ENCODE peak calls at places on chromosomes 13 and 19, in ten cellular contexts. One of them, this sample, is unnamed.

GRCh38 chr13:49113526-49114286 is 106.4 kb upstream of the MLNR start:
- DNase-seq in hepatocyte: no peak
- DNase-seq in OCI-LY7: no peak
- DNase-seq in PC-3: peak; percentile 21
- DNase-seq in PC-9: no peak
- DNase-seq in GM23248: peak; percentile 82
- DNase-seq in GM23338: no peak
- DNase-seq in Karpas-422: peak; percentile 41
- DNase-seq in SK-N-SH: no peak
- DNase-seq in HCT116: no peak
- DNase-seq in this sample: no peak

GRCh38 chr19:14003279-14004051 is 2.7 kb downstream of the RFX1 start:
- DNase-seq in hepatocyte: no peak
- DNase-seq in OCI-LY7: peak; percentile 48
- DNase-seq in PC-3: no peak
- DNase-seq in PC-9: no peak
- DNase-seq in GM23248: peak; percentile 48
- DNase-seq in GM23338: no peak
- DNase-seq in Karpas-422: peak; percentile 55
- DNase-seq in SK-N-SH: no peak
- DNase-seq in HCT116: no peak
- DNase-seq in this sample: no peak

GRCh38 chr19:44725251-44725650 is 23.3 kb upstream of the BCL3 start:
- DNase-seq in hepatocyte: peak; percentile 88
- DNase-seq in OCI-LY7: no peak
- DNase-seq in PC-3: no peak
- DNase-seq in PC-9: no peak
- DNase-seq in GM23248: no peak
- DNase-seq in GM23338: peak; percentile 60
- DNase-seq in Karpas-422: no peak
- DNase-seq in SK-N-SH: no peak
- DNase-seq in HCT116: no peak
- DNase-seq in this sample: no peak

GRCh38 chr19:50838239-50838638 is 4.9 kb upstream of the KLK15 start:
- DNase-seq in hepatocyte: no peak
- DNase-seq in OCI-LY7: peak; percentile 49
- DNase-seq in PC-3: peak; percentile 55
- DNase-seq in PC-9: no peak
- DNase-seq in GM23248: peak; percentile 21
- DNase-seq in GM23338: peak; percentile 65
- DNase-seq in Karpas-422: peak; percentile 71
- DNase-seq in SK-N-SH: no peak
- DNase-seq in HCT116: peak; percentile 18
- DNase-seq in this sample: no peak

GRCh38 chr13:74128171-74128767 is 5.9 kb downstream of the KLF12 start:
- DNase-seq in hepatocyte: no peak
- DNase-seq in OCI-LY7: no peak
- DNase-seq in PC-3: no peak
- DNase-seq in PC-9: no peak
- DNase-seq in GM23248: peak; percentile 65
- DNase-seq in GM23338: no peak
- DNase-seq in Karpas-422: no peak
- DNase-seq in SK-N-SH: no peak
- DNase-seq in HCT116: no peak
- DNase-seq in this sample: no peak

GRCh38 chr13:25874907-25875306 is 176.9 kb downstream of the SHISA2 start:
- DNase-seq in hepatocyte: no peak
- DNase-seq in OCI-LY7: peak; percentile 23
- DNase-seq in PC-3: no peak
- DNase-seq in PC-9: no peak
- DNase-seq in GM23248: no peak
- DNase-seq in GM23338: no peak
- DNase-seq in Karpas-422: peak; percentile 80
- DNase-seq in SK-N-SH: no peak
- DNase-seq in HCT116: no peak
- DNase-seq in this sample: no peak

GRCh38 chr19:5594521-5594950 is 26.8 kb upstream of the TINCR start:
- DNase-seq in hepatocyte: peak; percentile 69
- DNase-seq in OCI-LY7: no peak
- DNase-seq in PC-3: no peak
- DNase-seq in PC-9: no peak
- DNase-seq in GM23248: no peak
- DNase-seq in GM23338: no peak
- DNase-seq in Karpas-422: no peak
- DNase-seq in SK-N-SH: no peak
- DNase-seq in HCT116: no peak
- DNase-seq in this sample: no peak

GRCh38 chr19:14138576-14139265 is 2.3 kb upstream of the ASF1B start:
- DNase-seq in hepatocyte: no peak
- DNase-seq in OCI-LY7: no peak
- DNase-seq in PC-3: no peak
- DNase-seq in PC-9: no peak
- DNase-seq in GM23248: peak; percentile 39
- DNase-seq in GM23338: no peak
- DNase-seq in Karpas-422: no peak
- DNase-seq in SK-N-SH: no peak
- DNase-seq in HCT116: no peak
- DNase-seq in this sample: no peak

GRCh38 chr19:7337380-7338194 is 11.2 kb upstream of the ARHGEF18 start:
- DNase-seq in hepatocyte: no peak
- DNase-seq in OCI-LY7: peak; percentile 98
- DNase-seq in PC-3: no peak
- DNase-seq in PC-9: no peak
- DNase-seq in GM23248: no peak
- DNase-seq in GM23338: no peak
- DNase-seq in Karpas-422: peak; percentile 89
- DNase-seq in SK-N-SH: no peak
- DNase-seq in HCT116: no peak
- DNase-seq in this sample: peak; percentile 98

GRCh38 chr19:51086153-51086850 is 3.6 kb upstream of the KLK14 start:
- DNase-seq in hepatocyte: no peak
- DNase-seq in OCI-LY7: no peak
- DNase-seq in PC-3: no peak
- DNase-seq in PC-9: no peak
- DNase-seq in GM23248: no peak
- DNase-seq in GM23338: no peak
- DNase-seq in Karpas-422: no peak
- DNase-seq in SK-N-SH: no peak
- DNase-seq in HCT116: no peak
- DNase-seq in this sample: no peak

GRCh38 chr13:43908156-43909126 is 28.7 kb downstream of the LACC1 start:
- DNase-seq in hepatocyte: peak; percentile 73
- DNase-seq in OCI-LY7: peak; percentile 36
- DNase-seq in PC-3: peak; percentile 79
- DNase-seq in PC-9: peak; percentile 1
- DNase-seq in GM23248: peak; percentile 77
- DNase-seq in GM23338: peak; percentile 60
- DNase-seq in Karpas-422: peak; percentile 61
- DNase-seq in SK-N-SH: peak; percentile 36
- DNase-seq in HCT116: peak; percentile 37
- DNase-seq in this sample: peak; percentile 12

GRCh38 chr19:14470031-14470876 is 4.9 kb downstream of the PTGER1 start:
- DNase-seq in hepatocyte: no peak
- DNase-seq in OCI-LY7: no peak
- DNase-seq in PC-3: no peak
- DNase-seq in PC-9: no peak
- DNase-seq in GM23248: no peak
- DNase-seq in GM23338: no peak
- DNase-seq in Karpas-422: no peak
- DNase-seq in SK-N-SH: peak; percentile 28
- DNase-seq in HCT116: no peak
- DNase-seq in this sample: no peak

GRCh38 chr13:112194579-112194978 is 127.6 kb downstream of the SOX1 start:
- DNase-seq in hepatocyte: no peak
- DNase-seq in OCI-LY7: no peak
- DNase-seq in PC-3: no peak
- DNase-seq in PC-9: no peak
- DNase-seq in GM23248: no peak
- DNase-seq in GM23338: no peak
- DNase-seq in Karpas-422: no peak
- DNase-seq in SK-N-SH: no peak
- DNase-seq in HCT116: no peak
- DNase-seq in this sample: no peak

GRCh38 chr13:65240773-65241172 is 1989.4 kb downstream of the PCDH9 start:
- DNase-seq in hepatocyte: no peak
- DNase-seq in OCI-LY7: no peak
- DNase-seq in PC-3: no peak
- DNase-seq in PC-9: no peak
- DNase-seq in GM23248: no peak
- DNase-seq in GM23338: no peak
- DNase-seq in Karpas-422: no peak
- DNase-seq in SK-N-SH: no peak
- DNase-seq in HCT116: no peak
- DNase-seq in this sample: no peak

GRCh38 chr13:65236841-65237418 is 1993.2 kb downstream of the PCDH9 start:
- DNase-seq in hepatocyte: no peak
- DNase-seq in OCI-LY7: peak; percentile 1
- DNase-seq in PC-3: no peak
- DNase-seq in PC-9: no peak
- DNase-seq in GM23248: no peak
- DNase-seq in GM23338: peak; percentile 43
- DNase-seq in Karpas-422: no peak
- DNase-seq in SK-N-SH: no peak
- DNase-seq in HCT116: no peak
- DNase-seq in this sample: no peak
- H3K9me2 ChIP-seq in hepatocyte: no peaks in the 10 kb centered on the region
- H3K9me2 ChIP-seq in OCI-LY7: no peaks in the 10 kb centered on the region
- H3K9me2 ChIP-seq in PC-3: no peaks in the 10 kb centered on the region
- H3K9me2 ChIP-seq in PC-9: no peaks in the 10 kb centered on the region
- H3K9me2 ChIP-seq in GM23248: no peaks in the 10 kb centered on the region
- H3K9me2 ChIP-seq in GM23338: peaks cover 3% of the 10 kb centered on the region
- H3K9me2 ChIP-seq in Karpas-422: no peaks in the 10 kb centered on the region
- H3K9me2 ChIP-seq in SK-N-SH: no peaks in the 10 kb centered on the region
- H3K9me2 ChIP-seq in HCT116: no peaks in the 10 kb centered on the region
- H3K9me2 ChIP-seq in this sample: no peaks in the 10 kb centered on the region

DNA sequence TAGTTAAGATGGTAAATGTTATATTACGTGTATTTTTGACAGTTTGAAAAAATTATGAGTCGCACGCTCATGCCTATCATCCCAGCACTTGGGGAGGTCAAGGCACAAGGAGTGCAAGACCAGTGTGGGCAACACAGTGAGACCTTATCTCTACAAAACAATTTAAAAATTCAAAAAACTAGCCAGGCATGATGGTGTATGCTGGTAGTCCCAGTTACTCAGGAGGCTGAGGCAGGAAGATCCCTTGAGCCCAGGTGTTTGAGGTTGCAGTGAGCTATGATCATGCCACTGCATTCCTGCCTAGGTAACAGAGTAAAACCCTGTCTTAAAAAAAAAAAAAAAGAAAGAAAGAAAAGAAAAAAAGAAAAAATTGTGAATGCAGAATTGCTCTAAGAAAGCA is 58.0 kb downstream of the TBC1D4 start:
- DNase-seq in hepatocyte: no peak
- DNase-seq in OCI-LY7: no peak
- DNase-seq in PC-3: no peak
- DNase-seq in PC-9: no peak
- DNase-seq in GM23248: no peak
- DNase-seq in GM23338: no peak
- DNase-seq in Karpas-422: no peak
- DNase-seq in SK-N-SH: no peak
- DNase-seq in HCT116: no peak
- DNase-seq in this sample: no peak
- H3K4me3 ChIP-seq in hepatocyte: no peak overlapping the region
- H3K4me3 ChIP-seq in OCI-LY7: peak overlapping the region; percentile 7
- H3K4me3 ChIP-seq in PC-3: no peak overlapping the region
- H3K4me3 ChIP-seq in PC-9: no peak overlapping the region
- H3K4me3 ChIP-seq in GM23248: no peak overlapping the region
- H3K4me3 ChIP-seq in GM23338: no peak overlapping the region
- H3K4me3 ChIP-seq in Karpas-422: no peak overlapping the region
- H3K4me3 ChIP-seq in SK-N-SH: no peak overlapping the region
- H3K4me3 ChIP-seq in HCT116: no peak overlapping the region
- H3K4me3 ChIP-seq in this sample: no peak overlapping the region

GRCh38 chr13:72244788-72245187 is 377.8 kb upstream of the DACH1 start:
- DNase-seq in hepatocyte: no peak
- DNase-seq in OCI-LY7: no peak
- DNase-seq in PC-3: no peak
- DNase-seq in PC-9: no peak
- DNase-seq in GM23248: no peak
- DNase-seq in GM23338: no peak
- DNase-seq in Karpas-422: no peak
- DNase-seq in SK-N-SH: no peak
- DNase-seq in HCT116: no peak
- DNase-seq in this sample: no peak
- H3K9me2 ChIP-seq in hepatocyte: no peaks in the 10 kb centered on the region
- H3K9me2 ChIP-seq in OCI-LY7: no peaks in the 10 kb centered on the region
- H3K9me2 ChIP-seq in PC-3: no peaks in the 10 kb centered on the region
- H3K9me2 ChIP-seq in PC-9: no peaks in the 10 kb centered on the region
- H3K9me2 ChIP-seq in GM23248: no peaks in the 10 kb centered on the region
- H3K9me2 ChIP-seq in GM23338: no peaks in the 10 kb centered on the region
- H3K9me2 ChIP-seq in Karpas-422: peaks cover 4% of the 10 kb centered on the region
- H3K9me2 ChIP-seq in SK-N-SH: no peaks in the 10 kb centered on the region
- H3K9me2 ChIP-seq in HCT116: no peaks in the 10 kb centered on the region
- H3K9me2 ChIP-seq in this sample: no peaks in the 10 kb centered on the region

DNA sequence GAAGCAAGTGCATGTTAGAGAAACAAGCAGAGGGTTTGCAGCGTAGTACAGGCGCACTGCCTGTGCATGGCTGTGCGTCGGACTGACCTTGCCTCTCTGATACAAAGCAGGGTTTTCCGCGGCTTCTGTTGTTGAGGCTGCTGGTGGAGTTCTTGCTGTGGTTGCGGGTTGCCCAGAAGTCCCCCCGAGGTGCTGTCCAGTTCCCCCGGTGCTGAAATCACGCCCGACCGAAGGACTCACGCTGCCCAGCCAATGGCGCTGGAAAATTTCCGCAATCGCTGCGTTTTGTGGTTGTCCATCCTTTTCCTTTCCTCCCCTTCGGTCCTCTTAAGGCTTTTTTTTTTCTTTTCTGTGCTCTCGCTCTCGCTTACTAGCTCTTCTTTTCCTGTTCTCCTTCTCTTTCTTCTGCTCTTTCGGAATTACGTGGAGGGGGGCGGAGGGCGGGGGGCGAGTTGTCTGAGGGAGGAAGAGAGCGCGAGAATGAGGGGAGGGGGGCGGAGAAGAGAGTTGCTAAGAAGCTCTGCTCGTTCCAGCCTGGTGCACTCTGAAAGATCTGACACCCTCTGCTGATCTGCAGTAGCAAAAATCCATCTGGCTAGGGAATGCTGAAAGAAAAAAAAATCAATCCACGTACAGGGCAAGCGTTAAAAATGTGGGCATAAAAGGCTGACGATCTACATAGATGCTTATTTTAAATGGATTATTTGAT is at the start of gene SLITRK1:
- DNase-seq in hepatocyte: peak; percentile 80
- DNase-seq in OCI-LY7: no peak
- DNase-seq in PC-3: no peak
- DNase-seq in PC-9: no peak
- DNase-seq in GM23248: peak; percentile 30
- DNase-seq in GM23338: peak; percentile 96
- DNase-seq in Karpas-422: no peak
- DNase-seq in SK-N-SH: peak; percentile 16
- DNase-seq in HCT116: no peak
- DNase-seq in this sample: no peak
- H3K4me3 ChIP-seq in hepatocyte: no peak within 1 kb of the TSS
- H3K4me3 ChIP-seq in OCI-LY7: no peak within 1 kb of the TSS
- H3K4me3 ChIP-seq in PC-3: no peak within 1 kb of the TSS
- H3K4me3 ChIP-seq in PC-9: no peak within 1 kb of the TSS
- H3K4me3 ChIP-seq in GM23248: no peak within 1 kb of the TSS
- H3K4me3 ChIP-seq in GM23338: peak within 1 kb of the TSS; percentile 53
- H3K4me3 ChIP-seq in Karpas-422: no peak within 1 kb of the TSS
- H3K4me3 ChIP-seq in SK-N-SH: no peak within 1 kb of the TSS
- H3K4me3 ChIP-seq in HCT116: no peak within 1 kb of the TSS
- H3K4me3 ChIP-seq in this sample: no peak within 1 kb of the TSS

GRCh38 chr13:75518439-75519088 is 19.1 kb downstream of the COMMD6 start:
- DNase-seq in hepatocyte: no peak
- DNase-seq in OCI-LY7: no peak
- DNase-seq in PC-3: no peak
- DNase-seq in PC-9: no peak
- DNase-seq in GM23248: no peak
- DNase-seq in GM23338: no peak
- DNase-seq in Karpas-422: no peak
- DNase-seq in SK-N-SH: no peak
- DNase-seq in HCT116: no peak
- DNase-seq in this sample: no peak
- H3K9me2 ChIP-seq in hepatocyte: no peaks in the 10 kb centered on the region
- H3K9me2 ChIP-seq in OCI-LY7: no peaks in the 10 kb centered on the region
- H3K9me2 ChIP-seq in PC-3: no peaks in the 10 kb centered on the region
- H3K9me2 ChIP-seq in PC-9: no peaks in the 10 kb centered on the region
- H3K9me2 ChIP-seq in GM23248: no peaks in the 10 kb centered on the region
- H3K9me2 ChIP-seq in GM23338: peaks cover 3% of the 10 kb centered on the region
- H3K9me2 ChIP-seq in Karpas-422: no peaks in the 10 kb centered on the region
- H3K9me2 ChIP-seq in SK-N-SH: no peaks in the 10 kb centered on the region
- H3K9me2 ChIP-seq in HCT116: no peaks in the 10 kb centered on the region
- H3K9me2 ChIP-seq in this sample: no peaks in the 10 kb centered on the region